ENCODE peak calls at places on chromosomes 13 and 19, in seven cellular contexts. F is GM23248; M is PC-3; U is CD4-positive, CD25-positive, alpha-beta regulatory T cell; J is CD8-positive, alpha-beta memory T cell; W is tibial artery; H is ascending aorta. A is an unnamed sample.

GRCh38 chr19:46730187-46730586 is 13.3 kb upstream of the PRKD2 start:
- DNase-seq in W (no peak), J (no peak), H (no peak), F (no peak), M (no peak), U (no peak), A (no peak)

GRCh38 chr13:33229446-33230177 is 55.9 kb downstream of the STARD13 start:
- DNase-seq in F (no peak), U (no peak), M (no peak), H (no peak), J (no peak), W (no peak), A (no peak)

GRCh38 chr19:16849168-16849567 is 20.0 kb downstream of the SIN3B start:
- DNase-seq in F (peak; percentile 73), J (no peak), U (no peak), H (no peak), W (no peak), M (peak; percentile 98), A (peak; percentile 25)

GRCh38 chr19:45423589-45424190 is at the start of gene ERCC1:
- DNase-seq in J (peak; percentile 81), M (peak; percentile 93), F (peak; percentile 96), U (peak; percentile 49), W (peak; percentile 97), H (peak; percentile 76), A (peak; percentile 96)

GRCh38 chr13:62793850-62794249 is 1378.2 kb upstream of the PCDH20 start:
- DNase-seq in U (no peak), J (no peak), M (no peak), W (no peak), H (no peak), F (no peak), A (no peak)

GRCh38 chr13:72693832-72694231 is 33.6 kb downstream of the MZT1 start:
- DNase-seq in H (no peak), U (no peak), W (no peak), F (no peak), J (no peak), M (no peak), A (no peak)

GRCh38 chr13:30346159-30346788 is 38.9 kb upstream of the KATNAL1 start:
- DNase-seq in M (no peak), J (peak; percentile 22), F (no peak), W (no peak), H (no peak), U (peak; percentile 71), A (no peak)

GRCh38 chr19:30719189-30719990 is 347.2 kb downstream of the ZNF536 start:
- DNase-seq in U (no peak), J (no peak), H (no peak), F (peak; percentile 54), W (no peak), M (no peak), A (peak; percentile 60)

GRCh38 chr13:47310376-47310775 is 413.5 kb upstream of the HTR2A start:
- DNase-seq in J (no peak), W (no peak), U (no peak), H (no peak), F (no peak), M (no peak), A (no peak)

GRCh38 chr13:98459721-98460370 is 117.1 kb downstream of the STK24 start:
- DNase-seq in H (no peak), F (no peak), M (no peak), U (no peak), J (no peak), W (no peak), A (no peak)

GRCh38 chr13:44404261-44405139 is 30.9 kb downstream of the SERP2 start:
- DNase-seq in M (no peak), U (no peak), H (no peak), J (no peak), W (no peak), F (no peak), A (no peak)

GRCh38 chr19:30160426-30160825 is 211.8 kb upstream of the ZNF536 start:
- DNase-seq in U (no peak), J (no peak), M (no peak), F (no peak), H (no peak), W (no peak), A (no peak)

GRCh38 chr19:38422405-38422804 is 3.6 kb downstream of the RASGRP4 start:
- DNase-seq in F (no peak), M (no peak), H (no peak), U (no peak), J (no peak), W (no peak), A (no peak)

GRCh38 chr13:76711515-76712182 is 174.6 kb downstream of the KCTD12 start:
- DNase-seq in U (no peak), J (no peak), H (no peak), F (peak; percentile 95), M (peak; percentile 46), W (peak; percentile 66), A (peak; percentile 95)

GRCh38 chr13:103371271-103371670 is 305.1 kb upstream of the SLC10A2 start:
- DNase-seq in J (no peak), U (no peak), F (no peak), M (peak; percentile 2), H (no peak), W (no peak), A (no peak)

GRCh38 chr13:28494861-28495585 is at the start of gene FLT1:
- DNase-seq in H (no peak), M (no peak), J (no peak), F (peak; percentile 70), U (no peak), W (no peak), A (peak; percentile 78)

GRCh38 chr13:60654405-60654804 is 257.4 kb downstream of the TDRD3 start:
- DNase-seq in F (peak; percentile 40), H (no peak), U (no peak), W (no peak), J (no peak), M (peak; percentile 60), A (peak; percentile 35)

GRCh38 chr13:97276862-97277269 is 54.7 kb downstream of the MBNL2 start:
- DNase-seq in F (peak; percentile 64), J (no peak), U (no peak), W (no peak), M (no peak), H (no peak), A (peak; percentile 37)

GRCh38 chr13:97274782-97275252 is 52.7 kb downstream of the MBNL2 start:
- DNase-seq in M (peak; percentile 63), W (no peak), J (no peak), F (peak; percentile 84), U (no peak), H (no peak), A (peak; percentile 81)

GRCh38 chr13:97275775-97276501 is 53.8 kb downstream of the MBNL2 start:
- DNase-seq in H (no peak), W (no peak), U (no peak), M (no peak), J (no peak), F (peak; percentile 52), A (no peak)

GRCh38 chr13:97273341-97273831 is 51.3 kb downstream of the MBNL2 start:
- DNase-seq in M (no peak), F (peak; percentile 53), W (no peak), J (no peak), U (no peak), H (no peak), A (no peak)

DNA sequence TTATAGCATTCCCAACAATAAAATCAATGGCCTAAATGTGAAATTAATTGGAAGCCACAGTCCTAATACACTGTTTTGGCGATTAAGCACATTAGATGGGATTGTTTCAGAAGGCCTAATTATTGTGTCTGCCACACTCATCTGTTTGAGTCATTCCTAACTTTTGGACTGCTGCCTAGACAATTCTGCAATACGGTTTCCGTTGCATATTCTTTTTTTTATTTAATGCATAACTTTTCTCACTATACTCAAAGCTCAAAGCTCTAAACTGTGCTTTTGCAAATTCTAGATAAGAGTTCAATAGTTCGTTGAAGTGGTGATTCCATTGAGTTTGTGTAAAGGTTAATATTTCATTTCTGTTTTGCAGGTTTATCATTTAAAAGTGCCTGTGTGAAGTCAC is 53.1 kb downstream of the MBNL2 start:
- DNase-seq in U (no peak), J (no peak), F (peak; percentile 92), H (no peak), M (peak; percentile 75), W (no peak), A (peak; percentile 90)
- H3K4me1 ChIP-seq in U (peaks cover 3% of the 10 kb centered on the region), J (peaks cover under 1% of the 10 kb centered on the region), F (peaks cover 81% of the 10 kb centered on the region), H (peaks cover 46% of the 10 kb centered on the region), M (peaks cover 55% of the 10 kb centered on the region), W (peaks cover 68% of the 10 kb centered on the region), A (peaks cover 75% of the 10 kb centered on the region)

DNA sequence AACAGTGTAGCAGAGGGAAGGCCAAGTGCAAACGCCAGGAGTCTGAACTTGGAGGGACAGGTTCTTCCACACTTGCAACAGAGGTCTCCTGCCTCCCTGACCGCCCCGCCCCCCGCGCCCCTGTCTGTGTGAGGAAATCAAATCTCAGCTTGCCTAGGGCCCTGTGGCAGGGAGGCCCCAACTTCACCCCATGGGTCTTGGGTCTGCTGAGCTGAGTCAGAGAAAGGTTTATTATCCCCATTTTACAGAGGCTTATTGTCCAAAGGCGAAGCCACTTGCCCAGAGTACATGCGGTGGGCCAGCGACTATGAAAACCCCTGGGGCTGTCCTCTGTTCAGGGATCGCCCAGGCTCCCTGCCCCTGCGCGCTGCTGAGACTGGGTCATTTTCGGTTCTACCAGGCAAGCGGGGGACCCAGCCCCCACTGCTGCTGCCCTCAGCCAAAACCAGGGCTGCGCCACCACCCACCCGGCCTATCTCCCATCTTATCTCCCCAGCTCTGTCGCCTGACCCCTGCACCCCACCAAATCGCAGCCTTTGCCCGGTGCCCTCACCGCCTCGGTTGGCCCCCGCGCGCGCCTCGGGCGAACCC is 956 bp upstream of the CERS4 start:
- DNase-seq in U (peak; percentile 4), H (no peak), W (no peak), J (no peak), F (no peak), M (peak; percentile 40), A (peak; percentile 3)
- H3K4me3 ChIP-seq in U (no peak overlapping the region), H (peak overlapping the region; percentile 75), W (peak overlapping the region; percentile 64), J (peak overlapping the region; percentile 39), F (no peak overlapping the region), M (peak overlapping the region; percentile 74), A (peak overlapping the region; percentile 67)

GRCh38 chr13:49185264-49185663 is 34.9 kb upstream of the MLNR start:
- DNase-seq in U (no peak), W (no peak), J (no peak), M (peak; percentile 25), F (no peak), H (no peak), A (no peak)

GRCh38 chr13:49190901-49191300 is 29.2 kb upstream of the MLNR start:
- DNase-seq in J (no peak), H (no peak), M (no peak), F (no peak), U (no peak), W (no peak), A (no peak)
- H3K36me3 ChIP-seq in J (peaks cover 34% of the 10 kb centered on the region), H (peaks cover 79% of the 10 kb centered on the region), M (peaks cover 22% of the 10 kb centered on the region), F (peaks cover 67% of the 10 kb centered on the region), U (peaks cover 68% of the 10 kb centered on the region), W (peaks cover 69% of the 10 kb centered on the region), A (peaks cover 85% of the 10 kb centered on the region)

GRCh38 chr13:23793711-23794110 is 95.5 kb downstream of the MIPEP start:
- DNase-seq in W (no peak), F (no peak), U (no peak), H (no peak), J (no peak), M (no peak), A (no peak)

GRCh38 chr13:23797276-23797903 is 91.8 kb downstream of the MIPEP start:
- DNase-seq in M (no peak), U (no peak), J (no peak), W (no peak), F (no peak), H (no peak), A (no peak)

GRCh38 chr13:23794267-23795161 is 94.7 kb downstream of the MIPEP start:
- DNase-seq in H (no peak), M (peak; percentile 79), F (peak; percentile 71), W (no peak), U (peak; percentile 3), J (no peak), A (peak; percentile 80)

GRCh38 chr13:23799945-23800344 is 89.3 kb downstream of the MIPEP start:
- DNase-seq in W (no peak), M (no peak), J (no peak), U (peak; percentile 39), F (no peak), H (no peak), A (peak; percentile 38)

GRCh38 chr13:23796546-23796945 is 92.7 kb downstream of the MIPEP start:
- DNase-seq in W (no peak), H (no peak), U (no peak), F (no peak), J (no peak), M (peak; percentile 58), A (peak; percentile 41)
- H3K4me1 ChIP-seq in W (peaks cover 5% of the 10 kb centered on the region), H (peaks cover 16% of the 10 kb centered on the region), U (peaks cover 26% of the 10 kb centered on the region), F (peaks cover 21% of the 10 kb centered on the region), J (no peaks in the 10 kb centered on the region), M (peaks cover 36% of the 10 kb centered on the region), A (peaks cover 28% of the 10 kb centered on the region)

A was measured in adipocyte.